ENCODE peak calls at places on chromosomes 12 and 14, in seven cellular contexts. U is CD8-positive, alpha-beta T cell; A is aorta; R is cardiac muscle cell; C is CD8-positive, alpha-beta memory T cell; Z is IMR-90; X is left ventricle myocardium inferior. P is an unnamed sample. For H3K4me1, the result is how much of the 10 kb centered on the place peaks cover.

GRCh38 chr14:77470192-77470870 is 12.4 kb downstream of the AHSA1 start:
- DNase-seq in R (no peak), U (no peak), X (no peak), C (no peak), Z (no peak), A (no peak), P (no peak)

GRCh38 chr14:20530771-20531571 is 25.6 kb downstream of the RNASE10 start:
- DNase-seq in Z (peak), C (peak), A (peak), R (peak), X (peak), U (peak), P (peak)

GRCh38 chr12:93591137-93591868 is 18.8 kb downstream of the SOCS2 start:
- DNase-seq in R (peak), C (peak), X (peak), Z (peak), A (peak), U (peak), P (peak)

GRCh38 chr14:92549096-92549852 is 35.7 kb downstream of the RIN3 start:
- DNase-seq in C (no peak), X (peak), Z (no peak), A (peak), R (no peak), U (no peak), P (peak)

GRCh38 chr14:57729208-57730187 is 136.4 kb downstream of the SLC35F4 start:
- DNase-seq in R (no peak), C (no peak), U (no peak), X (no peak), Z (no peak), A (no peak), P (no peak)

GRCh38 chr12:48739618-48740269 is 23.2 kb upstream of the CCNT1 start:
- DNase-seq in Z (no peak), C (no peak), X (no peak), U (no peak), R (no peak), A (no peak), P (no peak)

GRCh38 chr12:100698518-100698917 is 96.1 kb upstream of the ANO4 start:
- DNase-seq in C (no peak), X (no peak), R (no peak), Z (no peak), U (no peak), A (no peak), P (no peak)

GRCh38 chr12:96466939-96467751 is 22.2 kb upstream of the CFAP54 start:
- DNase-seq in U (no peak), A (no peak), C (no peak), Z (peak), X (no peak), R (no peak), P (no peak)

GRCh38 chr12:54868690-54869089 is 14.4 kb downstream of the MUCL1 start:
- DNase-seq in A (no peak), Z (no peak), C (no peak), U (no peak), R (no peak), X (no peak), P (no peak)

GRCh38 chr12:63875703-63876102 is 31.2 kb downstream of the SRGAP1 start:
- DNase-seq in Z (peak), R (no peak), U (no peak), A (no peak), X (no peak), C (no peak), P (no peak)

GRCh38 chr12:130334937-130335336 is 2.8 kb upstream of the PIWIL1 start:
- DNase-seq in X (no peak), U (no peak), R (no peak), C (no peak), A (peak), Z (no peak), P (no peak)

GRCh38 chr14:64478634-64479250 is 13.4 kb downstream of the AKAP5 start:
- DNase-seq in R (no peak), C (no peak), A (no peak), X (no peak), Z (peak), U (no peak), P (no peak)

GRCh38 chr14:21894003-21894897 is 220.6 kb upstream of the OR4E1 start:
- DNase-seq in U (peak), Z (no peak), X (no peak), A (no peak), C (peak), R (peak), P (no peak)

GRCh38 chr12:45577844-45578399 is 151.6 kb upstream of the ARID2 start:
- DNase-seq in U (no peak), C (no peak), Z (no peak), X (no peak), A (no peak), R (no peak), P (no peak)

GRCh38 chr14:24892730-24893059 is 157.3 kb downstream of the STXBP6 start:
- DNase-seq in X (no peak), U (no peak), Z (no peak), R (peak), C (no peak), A (no peak), P (no peak)

GRCh38 chr14:86296173-86296572 is 766.2 kb downstream of the FLRT2 start:
- DNase-seq in Z (peak), U (no peak), C (no peak), X (no peak), R (no peak), A (no peak), P (no peak)

GRCh38 chr12:9649532-9649940 is 20.0 kb upstream of the CLEC2D start:
- DNase-seq in R (peak), A (no peak), Z (no peak), C (no peak), U (peak), X (no peak), P (no peak)

GRCh38 chr12:87812030-87812429 is 217.2 kb downstream of the C12orf50 start:
- DNase-seq in Z (peak), C (no peak), X (no peak), A (no peak), U (no peak), R (no peak), P (no peak)

GRCh38 chr12:31005944-31006361 is 67.7 kb upstream of the DDX11 start:
- DNase-seq in A (no peak), X (no peak), Z (peak), U (no peak), R (no peak), C (no peak), P (no peak)

GRCh38 chr14:22508662-22509035 is 80.4 kb downstream of the DAD1 start:
- DNase-seq in X (no peak), R (no peak), Z (no peak), A (no peak), U (no peak), C (no peak), P (no peak)

GRCh38 chr14:75905505-75905904 is 76.3 kb downstream of the TGFB3 start:
- DNase-seq in A (no peak), Z (peak), R (peak), U (no peak), X (peak), C (no peak), P (no peak)

GRCh38 chr12:43988838-43989560 is 153.1 kb downstream of the TMEM117 start:
- DNase-seq in U (no peak), C (no peak), A (no peak), X (no peak), Z (peak), R (no peak), P (no peak)

GRCh38 chr14:92380582-92380981 is 57.6 kb downstream of the SLC24A4 start:
- DNase-seq in R (no peak), A (no peak), X (no peak), U (no peak), Z (no peak), C (no peak), P (no peak)

GRCh38 chr12:132071837-132072384 is 72.2 kb downstream of the DDX51 start:
- DNase-seq in X (no peak), R (no peak), Z (no peak), C (no peak), A (no peak), U (no peak), P (no peak)

GRCh38 chr12:99721715-99722275 is 74.2 kb downstream of the GARIN6 start:
- DNase-seq in C (no peak), U (no peak), A (no peak), X (no peak), Z (no peak), R (no peak), P (no peak)

GRCh38 chr12:111448266-111448830 is 42.6 kb downstream of the SH2B3 start:
- DNase-seq in U (no peak), A (no peak), R (no peak), X (no peak), Z (no peak), C (no peak), P (no peak)

GRCh38 chr14:32709072-32709471 is 229.6 kb upstream of the NPAS3 start:
- DNase-seq in R (no peak), C (no peak), X (no peak), A (no peak), Z (peak), U (no peak), P (no peak)

GRCh38 chr14:50801706-50802105 is 29.3 kb downstream of the NIN start:
- DNase-seq in C (no peak), R (no peak), Z (peak), A (no peak), X (no peak), U (no peak), P (no peak)

GRCh38 chr12:96989916-96990315 is 82.9 kb downstream of the NEDD1 start:
- DNase-seq in X (no peak), R (peak), Z (no peak), C (no peak), U (no peak), A (no peak), P (no peak)

GRCh38 chr14:97021571-97022171 is 224.5 kb downstream of the VRK1 start:
- DNase-seq in X (no peak), Z (no peak), A (no peak), C (no peak), U (no peak), R (no peak), P (no peak)

GRCh38 chr14:34461334-34462131 is 507 bp downstream of the SPTSSA start:
- DNase-seq in A (no peak), Z (peak), C (peak), U (peak), X (peak), R (peak), P (peak)

GRCh38 chr14:90820958-90821357 is 4.7 kb upstream of the TTC7B start:
- DNase-seq in U (peak), X (no peak), A (no peak), Z (peak), C (peak), R (no peak), P (no peak)

DNA sequence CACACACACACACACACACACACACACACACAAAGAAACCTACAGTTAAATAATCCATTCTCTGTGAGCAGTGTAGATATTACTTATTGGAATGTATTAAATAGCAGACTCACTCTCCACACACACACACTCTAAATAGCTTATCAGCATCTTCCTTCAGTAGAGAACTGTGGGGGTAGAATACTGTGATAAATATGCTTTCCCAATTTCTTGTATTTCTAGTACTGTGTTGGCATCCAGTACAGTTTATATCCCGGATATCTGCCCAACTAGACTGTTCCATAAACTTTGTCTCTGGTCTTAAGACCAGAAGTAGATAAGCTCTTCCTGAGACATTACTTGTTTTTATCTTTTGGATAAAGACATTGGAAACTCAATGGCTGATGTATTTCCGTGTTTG is 136.2 kb upstream of the PDZRN4 start:
- DNase-seq in X (no peak), C (no peak), U (no peak), Z (no peak), A (no peak), R (no peak), P (no peak)
- H3K4me1 ChIP-seq in X (under half), C (under half), U (under half), Z (under half), A (under half), R (under half), P (under half)

GRCh38 chr12:4810219-4810671 is 90.0 kb downstream of the GALNT8 start:
- DNase-seq in C (no peak), R (no peak), X (no peak), U (no peak), A (no peak), Z (no peak), P (no peak)
- H3K4me3 ChIP-seq in C (no peak), R (peak), X (peak), U (no peak), A (no peak), Z (no peak), P (peak)

DNA sequence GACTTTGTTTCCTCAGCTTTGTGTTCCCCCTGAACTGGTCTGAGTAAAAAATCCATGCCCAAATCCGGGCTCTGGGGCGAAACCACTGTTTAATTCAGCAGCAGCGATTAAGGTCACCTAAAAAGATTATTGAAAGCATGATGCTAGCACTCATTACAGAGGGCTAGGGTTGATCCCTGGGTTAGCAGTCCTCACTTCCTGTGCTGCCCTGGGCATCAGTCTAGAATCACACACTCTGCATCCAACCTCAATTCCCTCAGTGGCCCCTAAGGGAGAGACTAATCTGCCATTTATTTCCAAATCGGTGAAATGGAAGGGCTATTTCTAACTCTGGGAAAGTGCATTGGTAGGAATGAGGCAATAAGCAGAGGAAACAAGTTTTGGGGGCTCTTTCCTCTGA is 107.2 kb downstream of the BTG1 start:
- DNase-seq in Z (no peak), X (no peak), A (no peak), U (no peak), R (no peak), C (no peak), P (no peak)
- H3K4me1 ChIP-seq in Z (under half), X (under half), A (under half), U (half or more), R (under half), C (half or more), P (under half)

GRCh38 chr12:114408881-114409795 is 3.2 kb upstream of the TBX5 start:
- DNase-seq in A (no peak), Z (peak), C (no peak), X (peak), R (no peak), U (no peak), P (peak)

GRCh38 chr12:114411081-114411836 is 5.3 kb upstream of the TBX5 start:
- DNase-seq in C (no peak), R (no peak), U (no peak), X (no peak), A (no peak), Z (peak), P (no peak)

GRCh38 chr12:114408415-114408814 is 2.5 kb upstream of the TBX5 start:
- DNase-seq in X (no peak), A (no peak), C (no peak), Z (no peak), U (no peak), R (no peak), P (no peak)

GRCh38 chr12:114407566-114408411 is 1.8 kb upstream of the TBX5 start:
- DNase-seq in C (no peak), R (no peak), U (no peak), Z (peak), X (no peak), A (no peak), P (no peak)

DNA sequence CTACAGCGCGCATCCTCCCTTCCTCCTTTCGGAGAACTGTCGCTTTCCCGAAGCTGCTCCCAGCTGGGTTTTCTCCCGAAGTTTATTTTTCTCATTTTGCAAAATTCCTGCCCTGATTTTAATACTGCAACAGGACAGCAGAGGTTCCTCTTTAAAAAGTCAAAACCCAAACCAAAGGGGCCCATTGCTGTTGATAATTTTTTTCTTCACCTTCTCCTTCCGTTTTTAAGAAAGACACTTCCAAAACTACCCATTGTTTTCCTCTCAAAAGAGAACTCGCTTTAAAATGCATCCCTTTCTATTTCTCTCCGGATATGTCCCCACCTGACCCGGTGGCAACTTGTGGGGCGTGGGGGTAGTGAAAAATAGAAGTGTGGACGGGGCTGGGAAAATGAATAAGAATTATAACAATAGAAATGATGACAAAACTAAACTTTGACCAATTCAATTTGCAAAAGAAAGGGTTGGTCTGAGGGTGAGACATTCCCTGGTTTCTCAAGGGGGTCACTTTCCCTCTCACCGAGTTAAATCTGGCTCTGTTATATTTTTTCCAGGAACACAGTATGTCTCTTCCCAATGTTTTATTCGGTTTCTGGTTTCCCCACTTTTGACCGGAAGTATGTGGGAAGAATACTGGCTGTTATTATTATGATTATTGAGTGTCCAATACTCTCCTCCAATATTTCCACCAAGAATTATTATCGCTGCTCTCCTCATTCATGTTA is 4.0 kb upstream of the TBX5 start:
- DNase-seq in X (no peak), Z (peak), R (no peak), A (no peak), C (no peak), U (no peak), P (no peak)
- H3K4me3 ChIP-seq in X (peak), Z (peak), R (peak), A (no peak), C (no peak), U (no peak), P (peak)